ENCODE peak calls at places on chromosome 10, in four cellular contexts. One of them, this sample, is unnamed.

GRCh38 chr10:9243861-9244515 is 1189.5 kb downstream of the GATA3 start:
- DNase-seq in A549: no peak
- DNase-seq in HepG2: no peak
- DNase-seq in H1: no peak
- DNase-seq in this sample: no peak

GRCh38 chr10:79446451-79447020 is 1.1 kb upstream of the ZCCHC24 start:
- DNase-seq in A549: no peak
- DNase-seq in HepG2: no peak
- DNase-seq in H1: no peak
- DNase-seq in this sample: peak

GRCh38 chr10:113221756-113222168 is 271.7 kb downstream of the TCF7L2 start:
- DNase-seq in A549: peak
- DNase-seq in HepG2: no peak
- DNase-seq in H1: no peak
- DNase-seq in this sample: no peak

GRCh38 chr10:107561136-107561650 is 396.7 kb upstream of the SORCS1 start:
- DNase-seq in A549: no peak
- DNase-seq in HepG2: no peak
- DNase-seq in H1: no peak
- DNase-seq in this sample: no peak

GRCh38 chr10:17616403-17617030 is 657 bp downstream of the HACD1 start:
- DNase-seq in A549: peak
- DNase-seq in HepG2: peak
- DNase-seq in H1: peak
- DNase-seq in this sample: peak

GRCh38 chr10:79226391-79227245 is 120.7 kb upstream of the PPIF start:
- DNase-seq in A549: no peak
- DNase-seq in HepG2: no peak
- DNase-seq in H1: no peak
- DNase-seq in this sample: no peak

GRCh38 chr10:58044072-58044471 is 223.6 kb downstream of the IPMK start:
- DNase-seq in A549: peak
- DNase-seq in HepG2: no peak
- DNase-seq in H1: no peak
- DNase-seq in this sample: no peak

GRCh38 chr10:73843254-73843653 is 31.1 kb downstream of the CAMK2G start:
- DNase-seq in A549: peak
- DNase-seq in HepG2: no peak
- DNase-seq in H1: no peak
- DNase-seq in this sample: no peak

GRCh38 chr10:16384064-16384463 is 52.7 kb upstream of the PTER start:
- DNase-seq in A549: no peak
- DNase-seq in HepG2: no peak
- DNase-seq in H1: no peak
- DNase-seq in this sample: no peak

GRCh38 chr10:96271017-96271815 is at the start of gene BLNK:
- DNase-seq in A549: no peak
- DNase-seq in HepG2: no peak
- DNase-seq in H1: no peak
- DNase-seq in this sample: no peak

GRCh38 chr10:51244739-51245138 is 170.5 kb downstream of the PRKG1 start:
- DNase-seq in A549: no peak
- DNase-seq in HepG2: no peak
- DNase-seq in H1: no peak
- DNase-seq in this sample: no peak

GRCh38 chr10:85601526-85601925 is 765.1 kb downstream of the GRID1 start:
- DNase-seq in A549: no peak
- DNase-seq in HepG2: no peak
- DNase-seq in H1: no peak
- DNase-seq in this sample: no peak

GRCh38 chr10:14466256-14466655 is 135.5 kb upstream of the FRMD4A start:
- DNase-seq in A549: peak
- DNase-seq in HepG2: no peak
- DNase-seq in H1: no peak
- DNase-seq in this sample: no peak

GRCh38 chr10:129005804-129006203 is 461.2 kb upstream of the MGMT start:
- DNase-seq in A549: no peak
- DNase-seq in HepG2: no peak
- DNase-seq in H1: no peak
- DNase-seq in this sample: no peak

GRCh38 chr10:47402681-47403301 is 18.7 kb upstream of the ZNF488 start:
- DNase-seq in A549: peak
- DNase-seq in HepG2: peak
- DNase-seq in H1: peak
- DNase-seq in this sample: no peak

GRCh38 chr10:107814865-107815487 is 650.5 kb upstream of the SORCS1 start:
- DNase-seq in A549: peak
- DNase-seq in HepG2: peak
- DNase-seq in H1: peak
- DNase-seq in this sample: no peak

GRCh38 chr10:3784510-3785250 is at the start of gene KLF6:
- DNase-seq in A549: peak
- DNase-seq in HepG2: no peak
- DNase-seq in H1: no peak
- DNase-seq in this sample: peak

GRCh38 chr10:29357962-29358635 is 69.2 kb downstream of the LYZL1 start:
- DNase-seq in A549: no peak
- DNase-seq in HepG2: no peak
- DNase-seq in H1: no peak
- DNase-seq in this sample: no peak

GRCh38 chr10:122388287-122388997 is 13.9 kb downstream of the PLEKHA1 start:
- DNase-seq in A549: no peak
- DNase-seq in HepG2: no peak
- DNase-seq in H1: no peak
- DNase-seq in this sample: no peak

GRCh38 chr10:103007017-103007416 is 88.9 kb downstream of the CNNM2 start:
- DNase-seq in A549: no peak
- DNase-seq in HepG2: peak
- DNase-seq in H1: no peak
- DNase-seq in this sample: no peak

GRCh38 chr10:103192451-103193106 is 493 bp downstream of the NT5C2 start:
- DNase-seq in A549: peak
- DNase-seq in HepG2: peak
- DNase-seq in H1: no peak
- DNase-seq in this sample: peak

GRCh38 chr10:13977861-13978843 is 352.6 kb downstream of the FRMD4A start:
- DNase-seq in A549: no peak
- DNase-seq in HepG2: no peak
- DNase-seq in H1: no peak
- DNase-seq in this sample: no peak

GRCh38 chr10:19651549-19651948 is 164.7 kb upstream of the PLXDC2 start:
- DNase-seq in A549: no peak
- DNase-seq in HepG2: no peak
- DNase-seq in H1: no peak
- DNase-seq in this sample: no peak

GRCh38 chr10:73734028-73734720 is 10.0 kb upstream of the SEC24C start:
- DNase-seq in A549: no peak
- DNase-seq in HepG2: no peak
- DNase-seq in H1: no peak
- DNase-seq in this sample: no peak

GRCh38 chr10:62885656-62886461 is 69.7 kb upstream of the EGR2 start:
- DNase-seq in A549: peak
- DNase-seq in HepG2: peak
- DNase-seq in H1: no peak
- DNase-seq in this sample: no peak

DNA sequence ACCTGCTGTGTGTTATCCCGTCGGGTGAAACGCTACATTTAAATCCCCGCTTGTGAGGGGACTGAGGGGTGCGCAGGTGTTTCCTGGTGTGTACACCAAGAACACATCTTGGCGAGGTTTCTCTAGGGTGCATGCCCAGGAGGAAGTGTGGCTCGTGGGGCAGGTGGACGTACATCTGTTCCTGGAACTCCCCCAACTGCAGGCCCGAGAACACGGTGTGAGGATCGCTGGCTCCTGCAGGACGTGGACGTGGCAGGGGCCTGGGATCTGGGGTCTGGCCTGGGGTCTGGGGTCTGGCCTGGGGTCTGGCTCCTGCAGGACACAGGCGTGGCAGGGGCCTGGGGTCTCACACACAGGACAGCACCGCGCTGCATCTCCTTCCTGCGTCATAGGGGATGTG is 10.1 kb downstream of the KNDC1 start:
- DNase-seq in A549: no peak
- DNase-seq in HepG2: no peak
- DNase-seq in H1: no peak
- DNase-seq in this sample: no peak
- TF ChIP-seq RNF2 in A549: no peak
- TF ChIP-seq RNF2 in HepG2: no peak
- TF ChIP-seq RNF2 in H1: no peak
- TF ChIP-seq RNF2 in this sample: no peak

GRCh38 chr10:132102071-132102716 is 36.4 kb downstream of the JAKMIP3 start:
- DNase-seq in A549: no peak
- DNase-seq in HepG2: no peak
- DNase-seq in H1: no peak
- DNase-seq in this sample: no peak

GRCh38 chr10:132101529-132101928 is 35.8 kb downstream of the JAKMIP3 start:
- DNase-seq in A549: no peak
- DNase-seq in HepG2: no peak
- DNase-seq in H1: no peak
- DNase-seq in this sample: peak

GRCh38 chr10:132103116-132103910 is 37.6 kb downstream of the JAKMIP3 start:
- DNase-seq in A549: no peak
- DNase-seq in HepG2: no peak
- DNase-seq in H1: no peak
- DNase-seq in this sample: no peak

GRCh38 chr10:132104062-132104461 is 38.3 kb downstream of the JAKMIP3 start:
- DNase-seq in A549: no peak
- DNase-seq in HepG2: no peak
- DNase-seq in H1: no peak
- DNase-seq in this sample: no peak

GRCh38 chr10:132102717-132103110 is 37.0 kb downstream of the JAKMIP3 start:
- DNase-seq in A549: no peak
- DNase-seq in HepG2: no peak
- DNase-seq in H1: no peak
- DNase-seq in this sample: no peak
- TF ChIP-seq RNF2 in A549: no peak
- TF ChIP-seq RNF2 in HepG2: no peak
- TF ChIP-seq RNF2 in H1: no peak
- TF ChIP-seq RNF2 in this sample: no peak

GRCh38 chr10:1360011-1360580 is 303.9 kb downstream of the WDR37 start:
- DNase-seq in A549: no peak
- DNase-seq in HepG2: no peak
- DNase-seq in H1: peak
- DNase-seq in this sample: peak

GRCh38 chr10:1359599-1359955 is 303.4 kb downstream of the WDR37 start:
- DNase-seq in A549: no peak
- DNase-seq in HepG2: no peak
- DNase-seq in H1: no peak
- DNase-seq in this sample: no peak

GRCh38 chr10:1361411-1362105 is 305.4 kb downstream of the WDR37 start:
- DNase-seq in A549: no peak
- DNase-seq in HepG2: no peak
- DNase-seq in H1: no peak
- DNase-seq in this sample: no peak

GRCh38 chr10:1358860-1359598 is 302.8 kb downstream of the WDR37 start:
- DNase-seq in A549: no peak
- DNase-seq in HepG2: no peak
- DNase-seq in H1: no peak
- DNase-seq in this sample: no peak

GRCh38 chr10:1360581-1361164 is 304.5 kb downstream of the WDR37 start:
- DNase-seq in A549: no peak
- DNase-seq in HepG2: no peak
- DNase-seq in H1: no peak
- DNase-seq in this sample: no peak
- TF ChIP-seq RNF2 in A549: no peak
- TF ChIP-seq RNF2 in HepG2: no peak
- TF ChIP-seq RNF2 in H1: no peak
- TF ChIP-seq RNF2 in this sample: no peak

GRCh38 chr10:24722131-24722675 is 1.5 kb downstream of the ARHGAP21 start:
- DNase-seq in A549: peak
- DNase-seq in HepG2: no peak
- DNase-seq in H1: no peak
- DNase-seq in this sample: no peak
- TF ChIP-seq RNF2 in A549: no peak
- TF ChIP-seq RNF2 in HepG2: no peak
- TF ChIP-seq RNF2 in H1: no peak
- TF ChIP-seq RNF2 in this sample: no peak

GRCh38 chr10:72014785-72015480 is 50.7 kb downstream of the CHST3 start:
- DNase-seq in A549: no peak
- DNase-seq in HepG2: no peak
- DNase-seq in H1: no peak
- DNase-seq in this sample: no peak
- TF ChIP-seq RNF2 in A549: no peak
- TF ChIP-seq RNF2 in HepG2: no peak
- TF ChIP-seq RNF2 in H1: no peak
- TF ChIP-seq RNF2 in this sample: no peak

DNA sequence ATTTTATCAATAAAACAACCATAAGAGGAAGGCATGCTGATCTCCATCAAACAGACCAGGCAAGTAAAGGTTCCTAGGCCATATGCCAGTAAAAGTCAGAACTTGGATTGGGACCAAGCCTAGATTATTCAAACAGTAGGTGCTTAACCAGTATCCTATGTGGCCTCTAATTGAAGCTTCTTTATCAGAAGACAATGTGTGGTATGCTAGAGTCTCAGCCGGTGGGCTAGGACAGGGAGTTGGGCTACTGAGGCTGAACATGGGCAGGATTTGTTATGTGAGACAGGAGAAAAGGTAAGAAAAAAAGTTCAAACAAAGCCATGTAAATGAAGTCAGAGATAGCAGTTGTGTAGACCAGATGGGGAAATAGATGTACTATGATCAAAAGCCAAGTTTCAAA is 413.7 kb upstream of the GHITM start:
- DNase-seq in A549: no peak
- DNase-seq in HepG2: no peak
- DNase-seq in H1: no peak
- DNase-seq in this sample: no peak
- TF ChIP-seq RNF2 in A549: no peak
- TF ChIP-seq RNF2 in HepG2: no peak
- TF ChIP-seq RNF2 in H1: no peak
- TF ChIP-seq RNF2 in this sample: no peak